ENCODE peak calls at places on chromosomes 1 and 21, in ten cellular contexts. Z, T, Q, S, O, K, Y, C, A and G are unnamed samples.

GRCh38 chr1:216705686-216706085 is 17.5 kb downstream of the ESRRG start:
- DNase-seq in Y (no peak), S (no peak), C (no peak), K (no peak), A (no peak), O (no peak), T (no peak), Z (no peak), Q (peak; percentile 22), G (no peak)

GRCh38 chr1:205437570-205437969 is 15.7 kb upstream of the LEMD1 start:
- DNase-seq in K (no peak), Y (no peak), S (no peak), Z (no peak), Q (no peak), A (no peak), T (no peak), O (no peak), C (no peak), G (no peak)

GRCh38 chr1:115191691-115192090 is 102.4 kb upstream of the TSPAN2 start:
- DNase-seq in T (no peak), Q (no peak), O (no peak), Y (no peak), A (no peak), K (no peak), Z (no peak), S (no peak), C (no peak), G (no peak)

GRCh38 chr1:234957330-234958065 is 171.1 kb downstream of the TOMM20 start:
- DNase-seq in Y (peak; percentile 86), S (peak; percentile 86), K (peak; percentile 93), C (peak; percentile 47), Z (no peak), A (peak; percentile 79), Q (peak; percentile 91), T (no peak), O (peak; percentile 94), G (no peak)

GRCh38 chr1:204961765-204962419 is 81.1 kb upstream of the CNTN2 start:
- DNase-seq in A (no peak), Q (peak; percentile 43), S (no peak), Z (no peak), O (no peak), C (no peak), Y (no peak), T (no peak), K (no peak), G (no peak)

GRCh38 chr1:15975358-15975804 is 520 bp downstream of the ZBTB17 start:
- DNase-seq in Z (peak; percentile 69), S (peak; percentile 33), A (peak; percentile 73), C (no peak), Q (no peak), T (peak; percentile 39), Y (peak; percentile 80), O (peak; percentile 64), K (peak; percentile 58), G (no peak)

GRCh38 chr1:6033986-6034749 is 11.5 kb upstream of the KCNAB2 start:
- DNase-seq in Y (peak; percentile 51), O (no peak), A (peak; percentile 19), S (peak; percentile 65), C (no peak), Z (peak; percentile 55), T (no peak), K (peak; percentile 9), Q (peak; percentile 57), G (no peak)

GRCh38 chr1:204286841-204287387 is 72.8 kb downstream of the PLEKHA6 start:
- DNase-seq in Y (no peak), Q (peak; percentile 82), S (peak; percentile 52), T (peak; percentile 2), Z (no peak), K (no peak), A (peak; percentile 38), O (peak; percentile 86), C (peak; percentile 72), G (no peak)

GRCh38 chr1:15757016-15757543 is 1.5 kb upstream of the FBLIM1 start:
- DNase-seq in S (no peak), Z (no peak), A (no peak), Q (no peak), T (no peak), Y (no peak), C (no peak), K (no peak), O (no peak), G (no peak)

GRCh38 chr1:199291022-199291740 is 652.3 kb downstream of the PTPRC start:
- DNase-seq in C (no peak), K (no peak), Z (no peak), S (no peak), Q (no peak), O (no peak), Y (no peak), A (no peak), T (no peak), G (no peak)

GRCh38 chr1:246203180-246203579 is 303.9 kb downstream of the SMYD3 start:
- DNase-seq in A (no peak), K (no peak), S (no peak), C (no peak), O (no peak), Q (no peak), Y (no peak), Z (no peak), T (no peak), G (no peak)

GRCh38 chr1:1325288-1326074 is 879 bp downstream of the CPTP start:
- DNase-seq in S (peak; percentile 47), A (peak; percentile 17), O (peak; percentile 93), T (no peak), K (no peak), C (no peak), Q (peak; percentile 85), Z (no peak), Y (no peak), G (no peak)

GRCh38 chr1:196034080-196034706 is 574.0 kb downstream of the KCNT2 start:
- DNase-seq in Y (no peak), O (no peak), C (no peak), A (no peak), Z (no peak), T (no peak), Q (no peak), K (no peak), S (no peak), G (no peak)

GRCh38 chr1:47477595-47478080 is 39.8 kb downstream of the FOXD2 start:
- DNase-seq in A (no peak), Z (no peak), T (no peak), O (peak; percentile 88), Q (peak; percentile 51), S (peak; percentile 57), Y (no peak), C (peak; percentile 39), K (no peak), G (no peak)

GRCh38 chr1:180096584-180097318 is 57.9 kb upstream of the QSOX1 start:
- DNase-seq in K (peak; percentile 35), Q (no peak), Y (no peak), O (no peak), T (peak; percentile 96), Z (no peak), A (peak; percentile 72), S (no peak), C (no peak), G (no peak)

GRCh38 chr21:34807881-34808568 is 139.2 kb downstream of the CLIC6 start:
- DNase-seq in A (peak; percentile 99), Z (peak; percentile 66), O (no peak), C (peak; percentile 65), Q (no peak), S (peak; percentile 87), T (peak; percentile 94), Y (peak; percentile 52), K (peak; percentile 94), G (peak; percentile 87)

GRCh38 chr21:39384674-39385298 is 35.9 kb upstream of the HMGN1 start:
- DNase-seq in S (peak; percentile 55), O (no peak), A (peak; percentile 33), Q (no peak), T (no peak), K (peak; percentile 55), Y (no peak), Z (no peak), C (no peak), G (no peak)

GRCh38 chr1:111412839-111413238 is 14.7 kb downstream of the OVGP1 start:
- DNase-seq in Z (no peak), A (no peak), O (no peak), Q (no peak), C (no peak), K (no peak), S (no peak), Y (no peak), T (no peak), G (no peak)

GRCh38 chr1:11037740-11038182 is 9.3 kb downstream of the MASP2 start:
- DNase-seq in K (peak; percentile 84), S (peak; percentile 91), A (peak; percentile 80), T (peak; percentile 72), Z (peak; percentile 86), C (peak; percentile 94), Y (peak; percentile 94), O (peak; percentile 85), Q (peak; percentile 91), G (no peak)

GRCh38 chr1:236155399-236155767 is 13.0 kb downstream of the GPR137B start:
- DNase-seq in Q (no peak), Z (no peak), Y (no peak), K (no peak), A (no peak), C (no peak), S (no peak), T (no peak), O (no peak), G (no peak)
- H3K4me1 ChIP-seq in Q (no peaks in the 10 kb centered on the region), Z (no peaks in the 10 kb centered on the region), Y (no peaks in the 10 kb centered on the region), K (no peaks in the 10 kb centered on the region), A (peaks cover 10% of the 10 kb centered on the region), C (no peaks in the 10 kb centered on the region), S (no peaks in the 10 kb centered on the region), T (peaks cover 5% of the 10 kb centered on the region), O (no peaks in the 10 kb centered on the region), G (no peaks in the 10 kb centered on the region)

GRCh38 chr1:227635596-227635995 is 72.2 kb downstream of the ZNF678 start:
- DNase-seq in K (no peak), O (no peak), S (no peak), Y (no peak), T (no peak), Q (no peak), C (no peak), A (no peak), Z (no peak), G (no peak)
- H3K9me3 ChIP-seq in K (peaks cover 75% of the 10 kb centered on the region), O (peaks cover 4% of the 10 kb centered on the region), S (peaks cover 85% of the 10 kb centered on the region), Y (peaks cover 7% of the 10 kb centered on the region), T (peaks cover 14% of the 10 kb centered on the region), Q (peaks cover 3% of the 10 kb centered on the region), C (peaks cover 42% of the 10 kb centered on the region), A (peaks cover 80% of the 10 kb centered on the region), Z (peaks cover 50% of the 10 kb centered on the region), G (no peaks in the 10 kb centered on the region)

DNA sequence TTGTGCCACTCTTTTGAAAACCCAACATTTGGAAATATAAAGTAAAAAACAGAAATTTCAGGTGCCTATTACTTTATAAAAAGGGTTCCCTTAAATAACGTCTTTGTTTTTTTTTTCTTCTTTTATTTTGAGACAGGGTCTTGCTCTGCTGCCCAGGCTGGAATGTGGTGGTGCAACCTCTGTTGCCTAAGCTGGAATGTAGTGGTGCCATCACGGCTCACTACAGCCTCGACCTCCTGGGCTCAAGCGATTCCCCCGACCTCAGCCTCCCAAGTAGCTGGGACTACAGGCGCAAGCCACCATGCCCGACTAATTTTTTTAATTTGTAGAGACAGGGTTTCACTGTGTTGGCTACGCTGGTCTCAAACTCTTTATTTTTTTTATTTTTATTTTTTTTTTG is 110.2 kb upstream of the HNRNPU start:
- DNase-seq in Q (no peak), Y (no peak), T (no peak), Z (no peak), K (no peak), A (no peak), C (no peak), O (no peak), S (no peak), G (no peak)
- H3K4me1 ChIP-seq in Q (peaks cover 7% of the 10 kb centered on the region), Y (no peaks in the 10 kb centered on the region), T (no peaks in the 10 kb centered on the region), Z (peaks cover 5% of the 10 kb centered on the region), K (peaks cover 1% of the 10 kb centered on the region), A (no peaks in the 10 kb centered on the region), C (no peaks in the 10 kb centered on the region), O (no peaks in the 10 kb centered on the region), S (peaks cover 8% of the 10 kb centered on the region), G (peaks cover 5% of the 10 kb centered on the region)

GRCh38 chr1:152356736-152357135 is 3.1 kb downstream of the FLG2 start:
- DNase-seq in S (no peak), T (no peak), A (no peak), C (no peak), K (no peak), Q (no peak), Y (no peak), Z (no peak), O (no peak), G (no peak)
- H3K9me3 ChIP-seq in S (no peaks in the 10 kb centered on the region), T (peaks cover 46% of the 10 kb centered on the region), A (peaks cover 13% of the 10 kb centered on the region), C (no peaks in the 10 kb centered on the region), K (peaks cover 9% of the 10 kb centered on the region), Q (no peaks in the 10 kb centered on the region), Y (no peaks in the 10 kb centered on the region), Z (no peaks in the 10 kb centered on the region), O (no peaks in the 10 kb centered on the region), G (no peaks in the 10 kb centered on the region)